ENCODE peak calls at places on chromosomes 13 and 19, in five cellular contexts. R, Q, Z, O and H are unnamed samples.

GRCh38 chr19:46073268-46073922 is 32.6 kb upstream of the IGFL4 start:
- DNase-seq in R (no peak), Q (no peak), Z (no peak), O (no peak), H (no peak)

GRCh38 chr13:48954086-48954485 is 21.6 kb upstream of the FNDC3A start:
- DNase-seq in R (no peak), Q (no peak), Z (no peak), O (no peak), H (no peak)

GRCh38 chr13:98741741-98742435 is 10.6 kb downstream of the SLC15A1 start:
- DNase-seq in R (peak; percentile 59), Q (no peak), Z (no peak), O (no peak), H (no peak)

GRCh38 chr13:28100149-28101121 is at the start of gene FLT3:
- DNase-seq in R (peak; percentile 70), Q (peak; percentile 79), Z (peak; percentile 21), O (peak; percentile 38), H (peak; percentile 80)

GRCh38 chr13:27053902-27054595 is 117.6 kb downstream of the USP12 start:
- DNase-seq in R (no peak), Q (no peak), Z (no peak), O (no peak), H (no peak)

GRCh38 chr19:1251503-1252220 is 3.3 kb downstream of the MIDN start:
- DNase-seq in R (no peak), Q (no peak), Z (no peak), O (no peak), H (no peak)

GRCh38 chr13:32624441-32624840 is 38.2 kb downstream of the PDS5B start:
- DNase-seq in R (no peak), Q (no peak), Z (no peak), O (no peak), H (no peak)

GRCh38 chr19:33207040-33207620 is 13.0 kb downstream of the LRP3 start:
- DNase-seq in R (no peak), Q (no peak), Z (no peak), O (no peak), H (no peak)

GRCh38 chr13:100454876-100455275 is 133.7 kb downstream of the GGACT start:
- DNase-seq in R (no peak), Q (no peak), Z (no peak), O (no peak), H (no peak)

GRCh38 chr13:95352486-95352885 is 51.2 kb upstream of the ABCC4 start:
- DNase-seq in R (no peak), Q (no peak), Z (no peak), O (no peak), H (no peak)

GRCh38 chr13:62629618-62630017 is 1214.0 kb upstream of the PCDH20 start:
- DNase-seq in R (no peak), Q (no peak), Z (no peak), O (no peak), H (no peak)

GRCh38 chr13:45989607-45990006 is 62.9 kb downstream of the ZC3H13 start:
- DNase-seq in R (no peak), Q (no peak), Z (no peak), O (no peak), H (no peak)

GRCh38 chr13:110400786-110401533 is 93.9 kb downstream of the COL4A2 start:
- DNase-seq in R (no peak), Q (no peak), Z (no peak), O (no peak), H (no peak)

GRCh38 chr19:49840736-49841249 is 10.2 kb upstream of the PTOV1 start:
- DNase-seq in R (no peak), Q (no peak), Z (no peak), O (no peak), H (no peak)

GRCh38 chr19:49837425-49837824 is 13.5 kb upstream of the PTOV1 start:
- DNase-seq in R (no peak), Q (no peak), Z (no peak), O (no peak), H (no peak)

GRCh38 chr19:49837009-49837310 is 14.0 kb upstream of the PTOV1 start:
- DNase-seq in R (no peak), Q (no peak), Z (no peak), O (no peak), H (no peak)

GRCh38 chr19:49840321-49840720 is 10.6 kb upstream of the PTOV1 start:
- DNase-seq in R (no peak), Q (no peak), Z (no peak), O (no peak), H (no peak)

DNA sequence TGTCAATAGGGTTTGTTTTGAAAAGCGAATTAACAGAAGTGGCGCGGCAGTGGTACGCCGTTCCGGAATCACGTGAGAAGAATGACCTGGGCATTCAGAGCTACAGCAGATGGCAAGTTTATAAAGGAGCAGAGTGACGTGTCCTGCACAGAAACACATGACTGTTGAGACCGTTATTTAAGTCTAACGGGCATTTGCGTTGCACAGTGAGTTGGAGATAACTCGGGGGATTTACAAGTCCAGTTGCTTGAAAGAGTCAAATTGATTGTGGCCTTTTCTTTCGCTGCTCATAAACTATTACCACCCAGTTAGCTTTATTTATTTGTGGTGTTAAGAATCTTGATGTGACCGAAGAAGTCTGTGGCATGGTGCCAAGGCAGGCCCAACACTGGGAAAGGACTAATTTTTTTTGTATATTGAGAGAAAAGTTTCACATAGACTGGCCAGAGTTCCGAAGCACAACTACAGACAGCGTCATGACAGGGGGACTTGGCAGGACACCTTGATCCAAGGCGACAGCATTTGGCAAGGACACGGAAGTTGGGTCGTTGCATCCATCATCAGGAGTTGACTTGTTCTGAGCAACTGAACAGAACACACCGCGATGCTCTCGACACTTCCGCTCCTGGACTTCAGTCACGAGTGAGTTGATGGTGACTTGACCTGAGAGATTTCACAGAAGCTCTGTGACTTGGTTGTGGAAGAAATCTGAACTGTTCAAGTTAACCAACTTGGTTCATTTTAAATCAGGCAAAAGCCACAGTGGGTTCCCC is 12.0 kb upstream of the PTOV1 start:
- DNase-seq in R (no peak), Q (no peak), Z (no peak), O (no peak), H (no peak)
- TF ChIP-seq CTCF in R (no peak), Q (no peak), Z (no peak), O (no peak), H (no peak)

DNA sequence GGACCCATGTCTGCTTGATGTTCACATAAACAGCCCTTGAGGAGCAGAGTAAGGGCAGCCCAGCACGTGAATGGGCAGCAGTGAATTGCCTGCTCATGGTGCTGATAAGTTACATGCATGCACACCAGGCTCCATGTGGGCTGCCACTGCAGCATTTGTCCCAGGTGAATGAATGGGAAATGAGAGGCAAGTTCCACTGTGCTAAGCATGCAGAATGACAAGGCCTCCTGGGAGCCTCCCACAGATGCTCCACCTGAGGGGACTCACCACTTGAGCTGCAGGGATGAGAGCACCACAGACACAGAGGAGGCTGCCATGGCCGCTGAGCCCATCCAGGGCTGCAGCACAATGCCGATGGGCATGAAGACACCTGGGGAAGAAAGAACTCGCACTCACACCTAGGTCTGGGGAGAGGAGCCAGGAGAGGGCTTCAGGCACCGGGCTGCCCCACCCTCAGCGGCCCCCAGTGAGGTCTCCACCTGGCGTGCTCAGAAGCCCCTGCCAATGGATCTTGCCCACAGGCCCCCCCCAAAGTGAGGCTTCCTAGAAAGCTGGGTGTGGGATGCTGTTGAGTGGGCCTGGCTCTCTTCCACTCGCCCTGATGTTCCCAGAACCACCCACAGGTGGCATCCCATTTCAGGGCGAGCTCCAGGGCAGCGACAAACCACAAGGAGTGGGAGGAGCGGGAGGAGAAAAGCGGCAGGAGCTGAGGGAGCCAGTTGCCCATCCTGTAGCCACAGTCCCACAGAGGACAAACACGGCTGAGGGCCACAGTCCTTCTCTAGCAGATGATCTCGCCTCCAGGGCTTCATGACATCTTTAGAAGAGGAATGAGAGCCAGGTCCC is 73.8 kb downstream of the CCDC70 start:
- DNase-seq in R (peak; percentile 43), Q (no peak), Z (no peak), O (no peak), H (no peak)
- TF ChIP-seq CTCF in R (peak; percentile 59), Q (peak; percentile 8), Z (peak; percentile 32), O (peak; percentile 43), H (peak; percentile 11)

GRCh38 chr19:11296264-11296663 is 304 bp downstream of the TSPAN16 start:
- DNase-seq in R (no peak), Q (no peak), Z (no peak), O (no peak), H (no peak)

GRCh38 chr19:11295180-11295579 is 780 bp upstream of the TSPAN16 start:
- DNase-seq in R (no peak), Q (no peak), Z (no peak), O (no peak), H (no peak)

GRCh38 chr19:11291991-11292390 is 4.0 kb upstream of the TSPAN16 start:
- DNase-seq in R (no peak), Q (peak; percentile 40), Z (no peak), O (no peak), H (no peak)

GRCh38 chr19:11293468-11294389 is 2.2 kb upstream of the TSPAN16 start:
- DNase-seq in R (peak; percentile 95), Q (peak; percentile 88), Z (peak; percentile 94), O (peak; percentile 98), H (peak; percentile 90)

DNA sequence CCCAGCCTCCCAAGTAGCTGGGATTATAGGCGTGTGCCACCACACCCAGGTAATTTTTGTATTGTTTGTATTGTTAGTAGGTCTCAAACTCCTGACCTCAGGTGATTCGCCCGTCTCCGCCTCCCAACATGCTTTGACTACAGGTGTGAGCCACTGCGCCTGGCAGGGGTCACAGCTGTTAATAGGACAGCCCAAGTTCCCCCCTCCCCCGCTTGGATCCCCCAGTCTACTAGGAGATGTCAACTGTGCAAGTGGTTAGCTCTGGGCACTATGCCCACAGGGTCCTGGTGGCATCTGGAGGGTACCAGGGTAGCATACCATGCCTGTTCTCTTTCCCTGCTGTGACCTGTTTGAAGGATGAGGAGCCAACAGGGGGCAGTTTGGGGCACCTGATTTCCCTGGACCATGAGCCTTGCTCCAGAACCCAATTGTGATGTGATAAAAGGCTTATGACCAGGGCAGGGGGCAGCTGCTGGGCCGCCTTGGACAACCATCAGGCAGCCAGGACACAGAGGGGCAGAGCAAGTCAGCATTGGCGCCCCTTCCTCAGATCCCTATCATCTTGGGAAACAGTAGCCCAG is at the start of gene TSPAN16:
- DNase-seq in R (no peak), Q (no peak), Z (no peak), O (no peak), H (no peak)
- TF ChIP-seq CTCF in R (peak; percentile 23), Q (no peak), Z (no peak), O (no peak), H (no peak)

DNA sequence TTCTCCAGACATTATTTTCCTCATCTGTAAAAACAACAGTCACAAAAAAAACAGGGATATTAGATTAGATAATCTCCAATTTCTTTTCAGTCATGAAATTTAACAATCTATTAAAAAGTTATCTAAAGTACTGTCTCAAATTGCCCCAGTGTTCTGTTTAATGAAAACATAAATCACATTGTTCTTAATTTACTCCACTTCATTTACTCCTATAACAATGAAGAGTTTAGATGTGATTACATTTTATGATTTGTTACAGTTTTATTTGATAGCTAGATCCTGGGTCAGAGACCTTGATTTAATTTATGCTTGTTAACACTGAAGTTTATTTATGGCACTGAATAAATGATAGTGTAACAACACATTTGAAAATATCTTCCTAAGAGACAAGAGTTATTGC is 230.2 kb upstream of the TRPC4 start:
- DNase-seq in R (no peak), Q (no peak), Z (no peak), O (no peak), H (no peak)
- TF ChIP-seq CTCF in R (no peak), Q (no peak), Z (no peak), O (no peak), H (no peak)

GRCh38 chr19:18522124-18522861 is 423 bp upstream of the ELL start:
- DNase-seq in R (peak; percentile 100), Q (peak; percentile 100), Z (peak; percentile 100), O (peak; percentile 100), H (peak; percentile 97)
- TF ChIP-seq CTCF in R (no peak), Q (no peak), Z (no peak), O (no peak), H (no peak)